ENCODE peak calls at places on chromosomes 4 and X, in five cellular contexts. K is dorsolateral prefrontal cortex, Q is substantia nigra, T is endodermal cell, P is HepG2. S is an unnamed sample.

GRCh38 chr4:147984065-147984777 is 252.3 kb downstream of the ARHGAP10 start:
- DNase-seq in T (peak), P (peak), Q (no peak), K (no peak), S (no peak)

GRCh38 chrX:78555401-78555980 is 103.6 kb downstream of the RTL3 start:
- DNase-seq in K (no peak), T (no peak), P (no peak), Q (no peak), S (no peak)

GRCh38 chr4:27397886-27398285 is 537.2 kb downstream of the STIM2 start:
- DNase-seq in T (no peak), K (no peak), P (no peak), Q (no peak), S (no peak)

GRCh38 chr4:170538821-170539473 is 449.2 kb upstream of the AADAT start:
- DNase-seq in T (no peak), P (no peak), Q (no peak), K (no peak), S (no peak)

GRCh38 chr4:122980860-122981259 is 58.5 kb upstream of the NUDT6 start:
- DNase-seq in T (no peak), P (no peak), Q (no peak), K (no peak), S (no peak)

GRCh38 chr4:173247316-173247715 is 78.7 kb downstream of the GALNT7 start:
- DNase-seq in Q (no peak), T (no peak), K (no peak), P (no peak), S (no peak)

GRCh38 chr4:109640644-109641043 is 62.6 kb downstream of the CASP6 start:
- DNase-seq in P (no peak), K (no peak), T (no peak), Q (no peak), S (no peak)

GRCh38 chr4:184583738-184584502 is 65.3 kb downstream of the CASP3 start:
- DNase-seq in T (no peak), K (no peak), Q (no peak), P (no peak), S (no peak)

GRCh38 chr4:2289955-2290333 is 28.0 kb upstream of the MXD4 start:
- DNase-seq in P (no peak), K (no peak), Q (no peak), T (no peak), S (no peak)

GRCh38 chr4:135604531-135604930 is 1402.9 kb upstream of the PABPC4L start:
- DNase-seq in P (no peak), T (no peak), Q (no peak), K (no peak), S (no peak)

GRCh38 chr4:97828646-97829045 is 314.6 kb downstream of the STPG2 start:
- DNase-seq in T (no peak), P (no peak), K (no peak), Q (no peak), S (no peak)

GRCh38 chrX:2682582-2683177 is 8.4 kb upstream of the CD99 start:
- DNase-seq in Q (no peak), P (no peak), K (no peak), T (no peak), S (no peak)

GRCh38 chrX:45381366-45381765 is 180.7 kb upstream of the DIPK2B start:
- DNase-seq in K (no peak), Q (no peak), T (no peak), P (no peak), S (no peak)

GRCh38 chrX:7223271-7223670 is 75.3 kb upstream of the PUDP start:
- DNase-seq in Q (no peak), K (no peak), T (no peak), P (no peak), S (no peak)

GRCh38 chr4:86233681-86234080 is 126.2 kb downstream of the MAPK10 start:
- DNase-seq in Q (no peak), T (no peak), P (no peak), K (no peak), S (no peak)

GRCh38 chrX:108699368-108699767 is 37.0 kb downstream of the IRS4 start:
- DNase-seq in P (peak), K (no peak), Q (no peak), T (no peak), S (no peak)

GRCh38 chr4:37803348-37803973 is 23.0 kb upstream of the PGM2 start:
- DNase-seq in T (no peak), K (no peak), P (peak), Q (no peak), S (no peak)

GRCh38 chrX:39705299-39705698 is 392.5 kb downstream of the BCOR start:
- DNase-seq in Q (peak), T (peak), P (no peak), K (no peak), S (no peak)

GRCh38 chr4:85127653-85128052 is 161.2 kb upstream of the WDFY3 start:
- DNase-seq in K (no peak), Q (no peak), T (peak), P (peak), S (peak)

GRCh38 chr4:126888968-126889367 is 743.8 kb upstream of the INTU start:
- DNase-seq in T (no peak), P (no peak), K (no peak), Q (no peak), S (no peak)

GRCh38 chr4:72909461-72909860 is 160.1 kb downstream of the COX18 start:
- DNase-seq in P (peak), Q (no peak), K (no peak), T (peak), S (no peak)

GRCh38 chr4:25466966-25467697 is 90.1 kb downstream of the ANAPC4 start:
- DNase-seq in T (no peak), K (no peak), P (no peak), Q (no peak), S (no peak)

GRCh38 chrX:107483976-107484726 is 34.7 kb downstream of the FRMPD3 start:
- DNase-seq in T (peak), K (no peak), Q (no peak), P (no peak), S (no peak)

GRCh38 chrX:13667940-13668339 is 15.0 kb downstream of the TCEANC start:
- DNase-seq in Q (no peak), K (no peak), T (no peak), P (no peak), S (no peak)

GRCh38 chrX:55710701-55711100 is 6.8 kb upstream of the RRAGB start:
- DNase-seq in Q (no peak), K (no peak), P (no peak), T (no peak), S (no peak)

GRCh38 chr4:107740950-107741701 is 21.1 kb upstream of the PAPSS1 start:
- DNase-seq in T (no peak), P (no peak), Q (peak), K (no peak), S (no peak)

GRCh38 chr4:110344165-110344564 is 131.8 kb upstream of the ENPEP start:
- DNase-seq in Q (no peak), K (no peak), P (no peak), T (peak), S (no peak)

GRCh38 chr4:130395871-130396270 is 1299.9 kb downstream of the C4orf33 start:
- DNase-seq in K (no peak), P (no peak), Q (no peak), T (no peak), S (no peak)

DNA sequence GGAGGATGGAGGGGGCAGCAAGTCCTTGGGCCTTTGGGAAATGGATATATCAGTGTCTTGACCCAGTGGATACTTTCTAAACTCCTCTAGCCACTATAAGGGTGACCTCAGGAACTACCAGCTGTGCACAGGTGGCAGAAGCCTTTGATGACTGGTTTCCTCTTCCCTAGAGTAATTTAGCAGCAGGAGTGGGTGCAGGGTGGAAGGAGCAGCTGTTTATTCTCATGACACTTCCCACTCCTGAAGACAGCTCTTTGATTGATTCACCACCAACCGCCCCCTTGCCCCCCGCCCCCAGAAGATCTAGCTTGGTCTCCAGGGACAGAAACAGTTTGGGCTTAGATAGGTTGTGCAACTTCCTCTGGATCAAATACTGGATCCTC is 63.0 kb downstream of the GPC3 start:
- DNase-seq in K (no peak), P (no peak), T (no peak), Q (no peak), S (no peak)
- H3K27ac ChIP-seq in K (no peak), P (peak), T (peak), Q (no peak), S (no peak)

GRCh38 chrX:131827935-131828334 is 195.2 kb upstream of the STK26 start:
- DNase-seq in Q (no peak), K (no peak), T (peak), P (no peak), S (no peak)

GRCh38 chrX:131828482-131828881 is 194.6 kb upstream of the STK26 start:
- DNase-seq in T (no peak), P (no peak), K (no peak), Q (no peak), S (no peak)

GRCh38 chrX:131826572-131826971 is 196.5 kb upstream of the STK26 start:
- DNase-seq in T (no peak), Q (no peak), K (no peak), P (no peak), S (no peak)

GRCh38 chrX:131831185-131831520 is 191.9 kb upstream of the STK26 start:
- DNase-seq in T (no peak), P (no peak), K (no peak), Q (no peak), S (no peak)

DNA sequence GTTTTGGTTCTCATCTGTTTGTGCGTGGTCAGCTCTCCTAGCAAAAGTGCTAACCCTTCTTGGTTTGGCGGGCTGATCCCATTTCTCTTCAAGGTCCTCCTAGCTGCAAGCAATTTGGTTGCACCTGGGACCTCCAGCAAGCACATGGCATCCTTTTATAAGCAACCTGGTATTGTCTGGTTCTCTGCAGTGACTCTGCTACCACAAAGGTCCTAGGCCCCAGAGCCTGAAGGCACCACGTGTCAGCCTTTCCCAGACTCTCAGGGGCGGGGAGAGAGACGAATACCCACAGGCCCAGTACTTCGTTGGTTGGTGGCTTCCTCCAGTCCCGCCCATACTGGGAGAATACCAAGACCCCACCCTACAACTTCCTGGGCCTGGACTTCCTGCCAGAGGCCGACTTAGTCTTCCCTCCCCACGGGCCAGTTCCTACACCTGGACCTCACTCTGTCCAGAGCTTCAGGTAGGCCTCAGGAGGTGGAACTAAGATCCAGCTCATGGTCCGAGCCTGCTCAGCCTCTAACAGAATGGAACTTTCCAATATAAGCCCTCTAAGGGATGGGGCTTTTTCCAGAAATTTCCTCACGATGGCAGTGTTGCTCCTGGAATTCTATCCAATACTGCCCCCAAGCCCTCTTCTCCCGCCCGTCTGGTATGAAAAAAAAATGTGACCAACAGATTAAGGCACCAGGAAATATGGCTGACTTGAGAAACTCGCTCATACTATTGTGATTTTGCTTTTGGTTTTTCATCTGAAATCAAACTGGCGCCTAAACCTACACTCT is 192.5 kb upstream of the STK26 start:
- DNase-seq in Q (peak), T (peak), P (peak), K (peak), S (peak)
- H3K27ac ChIP-seq in Q (peak), T (peak), P (peak), K (peak), S (peak)

GRCh38 chr4:6364581-6364980 is 94.9 kb downstream of the WFS1 start:
- DNase-seq in K (no peak), T (no peak), Q (no peak), P (no peak), S (no peak)
- H3K27ac ChIP-seq in K (no peak), T (no peak), Q (no peak), P (no peak), S (no peak)

DNA sequence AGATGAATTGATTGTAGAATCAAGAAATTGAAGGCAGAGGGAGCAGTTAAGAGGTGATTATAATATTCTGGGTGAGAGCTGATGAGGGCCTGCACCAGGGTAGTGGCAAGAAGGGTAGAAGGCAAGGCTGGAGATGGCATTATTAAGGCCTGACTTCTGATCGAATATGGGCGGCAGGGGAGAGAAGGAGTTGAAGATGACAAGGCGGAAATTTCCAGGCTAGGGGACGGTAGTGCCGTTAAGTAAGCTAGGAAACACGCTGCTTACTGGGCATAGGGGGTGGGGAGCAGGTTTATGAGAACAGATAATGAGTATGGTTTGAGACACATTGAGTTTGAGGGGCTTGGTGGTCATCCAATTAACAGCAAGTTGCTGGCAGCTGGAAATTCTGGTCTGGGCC is 19.5 kb downstream of the BCORL1 start:
- DNase-seq in P (no peak), Q (no peak), K (no peak), T (no peak), S (no peak)
- H3K27ac ChIP-seq in P (no peak), Q (no peak), K (no peak), T (no peak), S (no peak)

GRCh38 chrX:24777660-24778059 is 83.9 kb downstream of the POLA1 start:
- DNase-seq in Q (no peak), P (no peak), T (no peak), K (no peak), S (no peak)
- H3K27ac ChIP-seq in Q (no peak), P (no peak), T (no peak), K (no peak), S (no peak)

S was measured in caudate nucleus.